ENCODE peak calls at places on chromosomes 6 and 20, in five cellular contexts. P, Q, F, O and U are unnamed samples.

GRCh38 chr6:43101497-43101896 is 25.4 kb downstream of the PTK7 start:
- DNase-seq in P (no peak), Q (no peak), F (no peak), O (no peak), U (no peak)

GRCh38 chr20:5835234-5835845 is 85.1 kb downstream of the SHLD1 start:
- DNase-seq in P (no peak), Q (no peak), F (peak), O (peak), U (no peak)

GRCh38 chr6:90350689-90351554 is 54.3 kb upstream of the BACH2 start:
- DNase-seq in P (no peak), Q (no peak), F (no peak), O (peak), U (no peak)

GRCh38 chr6:26331809-26332226 is 33.2 kb upstream of the BTN3A2 start:
- DNase-seq in P (no peak), Q (no peak), F (peak), O (no peak), U (no peak)

GRCh38 chr6:149566372-149567193 is at the start of gene GINM1:
- DNase-seq in P (no peak), Q (peak), F (peak), O (peak), U (peak)

GRCh38 chr20:22686097-22686496 is 101.7 kb upstream of the FOXA2 start:
- DNase-seq in P (no peak), Q (peak), F (no peak), O (peak), U (peak)

GRCh38 chr20:905396-905961 is 10.7 kb downstream of the ANGPT4 start:
- DNase-seq in P (no peak), Q (no peak), F (no peak), O (no peak), U (no peak)

GRCh38 chr6:151082079-151082478 is 157.7 kb upstream of the AKAP12 start:
- DNase-seq in P (no peak), Q (no peak), F (no peak), O (no peak), U (no peak)

GRCh38 chr6:110864816-110865215 is 9.8 kb upstream of the AMD1 start:
- DNase-seq in P (no peak), Q (no peak), F (no peak), O (no peak), U (peak)

GRCh38 chr6:14601490-14601889 is 483.9 kb downstream of the CD83 start:
- DNase-seq in P (no peak), Q (no peak), F (no peak), O (no peak), U (no peak)

GRCh38 chr6:137389150-137389664 is 105.0 kb downstream of the OLIG3 start:
- DNase-seq in P (no peak), Q (no peak), F (peak), O (peak), U (no peak)

GRCh38 chr20:14919473-14920157 is 582.2 kb upstream of the FLRT3 start:
- DNase-seq in P (peak), Q (peak), F (no peak), O (no peak), U (peak)

GRCh38 chr6:35782424-35782823 is 1.6 kb downstream of the CLPSL1 start:
- DNase-seq in P (no peak), Q (no peak), F (no peak), O (no peak), U (no peak)

GRCh38 chr6:107962723-107963122 is 4.7 kb upstream of the SEC63 start:
- DNase-seq in P (no peak), Q (no peak), F (no peak), O (no peak), U (no peak)

GRCh38 chr6:144215402-144215931 is 65.2 kb downstream of the STX11 start:
- DNase-seq in P (no peak), Q (no peak), F (no peak), O (peak), U (no peak)

GRCh38 chr6:100346828-100347227 is 117.9 kb downstream of the SIM1 start:
- DNase-seq in P (peak), Q (no peak), F (no peak), O (peak), U (no peak)

GRCh38 chr6:30013296-30013922 is 47.7 kb upstream of the POLR1H start:
- DNase-seq in P (no peak), Q (peak), F (peak), O (peak), U (peak)

GRCh38 chr6:38371312-38371672 is 268.4 kb downstream of the BTBD9 start:
- DNase-seq in P (no peak), Q (no peak), F (no peak), O (no peak), U (no peak)

GRCh38 chr6:36241728-36242127 is 28.1 kb upstream of the PNPLA1 start:
- DNase-seq in P (no peak), Q (no peak), F (no peak), O (peak), U (no peak)

GRCh38 chr6:157335829-157336228 is 12.5 kb upstream of the TMEM242 start:
- DNase-seq in P (no peak), Q (no peak), F (no peak), O (no peak), U (peak)

GRCh38 chr20:45293041-45294002 is 13.3 kb upstream of the RBPJL start:
- DNase-seq in P (no peak), Q (peak), F (peak), O (peak), U (peak)

GRCh38 chr20:33209789-33210188 is 7.4 kb upstream of the BPIFA3 start:
- DNase-seq in P (no peak), Q (peak), F (peak), O (peak), U (peak)

GRCh38 chr20:51014797-51015722 is 7.8 kb downstream of the KCNG1 start:
- DNase-seq in P (no peak), Q (peak), F (no peak), O (peak), U (peak)

GRCh38 chr20:50521221-50521642 is 11.0 kb downstream of the PTPN1 start:
- DNase-seq in P (no peak), Q (no peak), F (no peak), O (no peak), U (no peak)

GRCh38 chr6:129659590-129660345 is 50.2 kb downstream of the ARHGAP18 start:
- DNase-seq in P (no peak), Q (no peak), F (no peak), O (peak), U (no peak)

GRCh38 chr6:138454976-138455706 is 44.2 kb downstream of the NHSL1 start:
- DNase-seq in P (no peak), Q (peak), F (peak), O (peak), U (no peak)

GRCh38 chr6:68834561-68834960 is 199.5 kb downstream of the ADGRB3 start:
- DNase-seq in P (no peak), Q (no peak), F (no peak), O (peak), U (no peak)

GRCh38 chr6:87789198-87789899 is 87.3 kb upstream of the AKIRIN2 start:
- DNase-seq in P (no peak), Q (no peak), F (no peak), O (peak), U (peak)

GRCh38 chr6:4388675-4389074 is 253.3 kb upstream of the ECI2 start:
- DNase-seq in P (no peak), Q (peak), F (no peak), O (no peak), U (peak)

GRCh38 chr20:10510216-10510615 is 75.1 kb downstream of the SLX4IP start:
- DNase-seq in P (no peak), Q (no peak), F (no peak), O (no peak), U (no peak)